ENCODE peak calls at places on chromosomes 5 and 9, in seven cellular contexts. X is WERI-Rb-1, K is AG04450, N is cardiac muscle cell, B is esophagus squamous epithelium, H is IMR-90, V is nephron progenitor cell. M is an unnamed sample.

GRCh38 chr5:84229045-84229444 is 155.6 kb downstream of the EDIL3 start:
- DNase-seq in H (no peak), N (no peak), X (no peak), V (no peak), K (no peak), B (no peak), M (no peak)

GRCh38 chr9:21137020-21137419 is 4.6 kb downstream of the IFNW1 start:
- DNase-seq in K (no peak), X (no peak), H (no peak), V (no peak), B (no peak), N (no peak), M (no peak)

GRCh38 chr9:99092643-99093491 is 12.0 kb upstream of the TGFBR1 start:
- DNase-seq in X (no peak), B (no peak), V (no peak), K (no peak), N (no peak), H (no peak), M (no peak)

GRCh38 chr5:150058480-150059126 is 27.8 kb downstream of the CSF1R start:
- DNase-seq in B (no peak), V (no peak), H (peak; percentile 82), X (no peak), N (peak; percentile 50), K (no peak), M (no peak)

GRCh38 chr5:135400866-135401265 is 1.8 kb upstream of the MACROH2A1 start:
- DNase-seq in K (no peak), H (no peak), X (peak; percentile 59), V (no peak), B (no peak), N (no peak), M (no peak)

GRCh38 chr9:132994410-132995120 is 16.1 kb downstream of the GFI1B start:
- DNase-seq in B (no peak), X (no peak), V (no peak), K (no peak), N (peak; percentile 49), H (peak; percentile 57), M (no peak)

GRCh38 chr9:110440796-110441195 is 103.1 kb upstream of the TXNDC8 start:
- DNase-seq in B (no peak), H (no peak), N (peak; percentile 5), V (no peak), X (no peak), K (no peak), M (no peak)

GRCh38 chr5:119596046-119596445 is 33.3 kb upstream of the FAM170A start:
- DNase-seq in H (no peak), X (no peak), K (no peak), N (no peak), V (no peak), B (no peak), M (no peak)

GRCh38 chr5:145981612-145982571 is 45.5 kb downstream of the SH3RF2 start:
- DNase-seq in V (no peak), K (no peak), N (no peak), X (no peak), H (no peak), B (no peak), M (no peak)

GRCh38 chr5:59348189-59348588 is 545.3 kb downstream of the PDE4D start:
- DNase-seq in N (no peak), H (no peak), V (no peak), X (no peak), B (no peak), K (no peak), M (no peak)

GRCh38 chr5:56302027-56302426 is 68.9 kb upstream of the ANKRD55 start:
- DNase-seq in X (no peak), V (no peak), H (peak; percentile 58), N (no peak), K (no peak), B (no peak), M (no peak)

GRCh38 chr9:13847270-13847669 is 466.7 kb downstream of the NFIB start:
- DNase-seq in X (no peak), H (no peak), V (no peak), B (no peak), K (no peak), N (peak; percentile 36), M (no peak)

GRCh38 chr9:127450170-127450830 is 906 bp downstream of the RPL12 start:
- DNase-seq in N (peak; percentile 52), K (peak; percentile 26), H (peak; percentile 53), V (no peak), B (no peak), X (no peak), M (no peak)

GRCh38 chr9:95077766-95078382 is 239.6 kb downstream of the FANCC start:
- DNase-seq in H (no peak), N (no peak), V (no peak), B (no peak), X (no peak), K (no peak), M (no peak)

GRCh38 chr9:13728121-13728520 is 448.6 kb upstream of the MPDZ start:
- DNase-seq in X (peak; percentile 84), N (no peak), V (peak; percentile 36), H (no peak), K (no peak), B (no peak), M (no peak)

GRCh38 chr5:96433066-96433447 is at the start of gene PCSK1:
- DNase-seq in N (no peak), V (peak; percentile 33), K (no peak), H (no peak), B (no peak), X (peak; percentile 50), M (no peak)

GRCh38 chr5:113612060-113612496 is 98.6 kb downstream of the YTHDC2 start:
- DNase-seq in B (no peak), N (peak; percentile 68), V (no peak), H (peak; percentile 51), K (peak; percentile 6), X (no peak), M (no peak)

GRCh38 chr5:172569862-172570558 is 71.1 kb upstream of the NEURL1B start:
- DNase-seq in X (peak; percentile 72), B (no peak), H (no peak), N (no peak), K (no peak), V (peak; percentile 35), M (no peak)
- TF ChIP-seq CTCF in X (no peak), B (no peak), H (no peak), N (no peak), K (no peak), V (no peak), M (no peak)

DNA sequence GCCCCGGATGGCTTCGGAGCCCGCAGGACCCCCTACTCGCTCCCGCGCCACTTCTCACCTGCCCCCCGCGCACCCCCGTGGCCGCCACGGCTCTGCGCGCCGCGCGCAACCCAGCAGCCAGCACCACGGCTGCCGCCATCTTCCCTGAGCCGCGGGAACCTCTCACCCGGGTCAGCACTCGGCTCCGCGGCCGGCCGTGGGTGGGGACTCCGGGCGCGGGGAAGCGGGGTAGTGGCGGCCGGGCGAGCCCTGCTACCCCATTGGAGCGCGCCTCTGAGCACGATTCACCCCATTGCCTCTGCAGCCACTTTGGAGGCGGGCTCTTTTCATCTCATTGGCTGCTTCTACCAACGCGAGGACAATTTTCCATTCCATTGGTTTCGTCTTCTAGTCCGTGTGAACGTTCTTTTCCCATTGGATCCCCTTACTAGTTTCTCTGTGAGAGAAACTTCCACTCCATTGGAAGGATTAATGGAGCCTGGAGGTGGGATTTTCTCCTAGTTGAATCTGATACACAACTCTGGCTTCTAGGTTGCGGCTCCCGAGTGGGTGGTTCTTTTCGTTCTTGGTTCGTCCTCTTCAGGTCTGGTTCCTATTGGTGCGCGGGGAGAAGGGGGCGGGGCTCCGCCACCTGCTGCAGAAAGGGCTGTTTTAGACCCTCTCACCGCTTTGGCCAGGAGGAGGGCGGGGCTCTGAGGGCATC is at the start of gene HINT2:
- DNase-seq in H (peak; percentile 99), V (peak; percentile 96), B (peak; percentile 86), N (peak; percentile 99), K (peak; percentile 97), X (peak; percentile 99), M (peak; percentile 90)
- TF ChIP-seq CTCF in H (no peak), V (no peak), B (no peak), N (no peak), K (no peak), X (no peak), M (no peak)

DNA sequence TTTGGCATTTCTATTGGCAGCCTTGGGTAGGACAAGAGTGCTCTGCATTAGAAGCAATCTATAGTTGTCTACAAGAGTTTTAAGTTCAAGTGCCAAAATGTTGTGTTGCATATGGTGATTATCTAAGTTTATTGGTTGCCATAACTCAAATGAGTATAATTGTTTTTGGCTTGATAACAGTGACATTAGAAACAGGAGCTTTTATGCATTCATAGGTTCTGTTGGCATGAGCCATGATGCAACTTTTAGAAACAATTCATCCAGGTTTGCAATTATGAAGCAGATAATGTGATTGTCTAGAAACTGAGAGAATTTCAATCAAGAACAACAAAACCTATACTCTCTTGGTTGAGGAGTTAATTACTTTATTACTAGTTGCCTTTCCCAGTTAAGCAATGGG is 137.0 kb downstream of the PBX3 start:
- DNase-seq in X (no peak), V (no peak), B (no peak), K (no peak), N (no peak), H (no peak), M (no peak)
- TF ChIP-seq CTCF in X (no peak), V (no peak), B (no peak), K (no peak), N (no peak), H (no peak), M (no peak)

DNA sequence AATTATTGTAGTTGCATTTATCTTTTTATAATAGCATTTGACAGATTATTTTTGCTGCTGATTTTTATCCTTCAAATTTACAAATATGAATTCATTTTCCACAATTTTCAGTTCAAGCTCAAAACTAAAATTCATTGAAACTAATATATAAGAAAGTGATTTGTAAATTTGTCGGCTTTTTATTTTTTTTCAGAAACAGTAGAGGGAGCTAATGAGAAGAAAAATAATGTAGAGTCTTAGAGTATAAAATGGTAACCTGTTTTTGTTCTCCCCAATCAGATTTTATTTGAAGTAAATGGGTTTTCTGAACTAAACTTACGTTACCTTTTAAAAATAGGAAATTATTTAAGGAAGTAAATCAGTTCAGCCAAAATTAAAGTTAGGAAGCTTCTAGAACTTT is 19.2 kb downstream of the PRRC1 start:
- DNase-seq in K (no peak), N (peak; percentile 20), H (peak; percentile 8), V (no peak), X (no peak), B (no peak), M (no peak)
- TF ChIP-seq CTCF in K (peak; percentile 46), N (peak; percentile 41), H (peak; percentile 35), V (peak; percentile 40), X (no peak), B (peak; percentile 17), M (no peak)

GRCh38 chr5:159444441-159445082 is 114.3 kb upstream of the IL12B start:
- DNase-seq in V (no peak), K (peak; percentile 23), N (peak; percentile 76), B (no peak), X (no peak), H (peak; percentile 69), M (no peak)
- TF ChIP-seq CTCF in V (peak; percentile 44), K (peak; percentile 57), N (peak; percentile 53), B (peak; percentile 29), X (peak; percentile 34), H (peak; percentile 79), M (no peak)